ENCODE peak calls at places on chromosome 9, in six cellular contexts. X, T, H, Y, P and I are unnamed samples.

GRCh38 chr9:94806307-94806893 is 79.9 kb downstream of the AOPEP start:
- DNase-seq in H (no peak), X (no peak), Y (no peak), P (no peak), T (no peak), I (no peak)

GRCh38 chr9:4662989-4663792 is 1.1 kb downstream of the PLPP6 start:
- DNase-seq in X (no peak), Y (no peak), H (no peak), T (no peak), P (no peak), I (peak)

GRCh38 chr9:116163293-116164055 is 9.9 kb downstream of the PAPPA start:
- DNase-seq in P (no peak), X (no peak), H (no peak), Y (no peak), T (no peak), I (peak)

GRCh38 chr9:106423575-106423974 is 439.4 kb upstream of the ZNF462 start:
- DNase-seq in H (no peak), X (no peak), P (no peak), Y (no peak), T (no peak), I (no peak)

GRCh38 chr9:89919171-89919681 is 314.4 kb downstream of the GADD45G start:
- DNase-seq in P (peak), X (peak), T (peak), H (no peak), Y (no peak), I (peak)

GRCh38 chr9:4048441-4048840 is 251.4 kb downstream of the GLIS3 start:
- DNase-seq in P (no peak), X (no peak), Y (no peak), H (peak), T (no peak), I (no peak)

GRCh38 chr9:68797116-68797515 is 92.1 kb downstream of the PIP5K1B start:
- DNase-seq in P (no peak), X (no peak), Y (no peak), H (no peak), T (no peak), I (no peak)

GRCh38 chr9:135379540-135380267 is 99.9 kb upstream of the PPP1R26 start:
- DNase-seq in P (no peak), Y (no peak), T (no peak), X (no peak), H (peak), I (no peak)

GRCh38 chr9:86749530-86750275 is 197.6 kb downstream of the GAS1 start:
- DNase-seq in H (no peak), Y (no peak), P (no peak), X (no peak), T (no peak), I (peak)

GRCh38 chr9:93575706-93576295 is 583 bp upstream of the PHF2 start:
- DNase-seq in Y (no peak), T (peak), X (peak), H (peak), P (peak), I (peak)

GRCh38 chr9:112493738-112494137 is 7.1 kb downstream of the KIAA1958 start:
- DNase-seq in Y (no peak), H (no peak), P (peak), T (no peak), X (no peak), I (no peak)

GRCh38 chr9:72052122-72052521 is 8.3 kb downstream of the C9orf57 start:
- DNase-seq in H (no peak), P (no peak), X (no peak), T (no peak), Y (no peak), I (no peak)

GRCh38 chr9:24900179-24900578 is 354.5 kb upstream of the IZUMO3 start:
- DNase-seq in P (no peak), Y (no peak), H (no peak), T (no peak), X (no peak), I (no peak)

GRCh38 chr9:109310486-109310901 is 10.4 kb downstream of the EPB41L4B start:
- DNase-seq in P (no peak), X (no peak), T (no peak), Y (no peak), H (no peak), I (no peak)

GRCh38 chr9:94584555-94584954 is 9.1 kb downstream of the FBP2 start:
- DNase-seq in T (no peak), P (no peak), Y (no peak), H (no peak), X (no peak), I (no peak)

GRCh38 chr9:116232425-116233159 is 79.0 kb downstream of the PAPPA start:
- DNase-seq in T (no peak), Y (no peak), X (no peak), H (peak), P (no peak), I (no peak)

GRCh38 chr9:133276923-133277322 is 1.9 kb upstream of the ABO start:
- DNase-seq in H (no peak), P (no peak), X (no peak), T (no peak), Y (no peak), I (no peak)

GRCh38 chr9:109903515-109904138 is 123.6 kb downstream of the PALM2AKAP2 start:
- DNase-seq in X (peak), Y (no peak), H (peak), T (peak), P (peak), I (peak)

GRCh38 chr9:5712651-5713360 is 83.9 kb downstream of the RIC1 start:
- DNase-seq in T (no peak), X (no peak), Y (no peak), P (no peak), H (no peak), I (peak)

GRCh38 chr9:14910178-14910805 is at the start of gene FREM1:
- DNase-seq in T (no peak), X (peak), H (no peak), Y (no peak), P (no peak), I (peak)

GRCh38 chr9:18768951-18769622 is 263.9 kb downstream of the SAXO1 start:
- DNase-seq in Y (no peak), T (no peak), X (no peak), P (no peak), H (no peak), I (no peak)

GRCh38 chr9:78397045-78397843 is 100.3 kb downstream of the PSAT1 start:
- DNase-seq in P (no peak), T (no peak), X (no peak), Y (no peak), H (no peak), I (no peak)

GRCh38 chr9:92968081-92968480 is 20.8 kb downstream of the FGD3 start:
- DNase-seq in Y (no peak), X (no peak), P (no peak), H (no peak), T (no peak), I (no peak)

GRCh38 chr9:69253057-69253456 is 72.0 kb upstream of the ENTREP1 start:
- DNase-seq in Y (no peak), P (no peak), X (no peak), T (no peak), H (no peak), I (no peak)

GRCh38 chr9:88462191-88462590 is 72.8 kb upstream of the NXNL2 start:
- DNase-seq in H (no peak), P (no peak), T (no peak), X (no peak), Y (no peak), I (no peak)

GRCh38 chr9:13568446-13568845 is 289.0 kb upstream of the MPDZ start:
- DNase-seq in Y (no peak), P (no peak), T (no peak), H (no peak), X (no peak), I (no peak)

GRCh38 chr9:79667716-79668458 is 96.1 kb downstream of the TLE4 start:
- DNase-seq in H (no peak), Y (no peak), X (no peak), P (no peak), T (peak), I (no peak)

GRCh38 chr9:133768859-133769510 is 30.8 kb upstream of the SARDH start:
- DNase-seq in P (no peak), H (no peak), Y (no peak), T (peak), X (peak), I (peak)

GRCh38 chr9:132163876-132164603 is 2.2 kb downstream of the NTNG2 start:
- DNase-seq in T (no peak), P (no peak), H (no peak), X (no peak), Y (no peak), I (no peak)

GRCh38 chr9:4743131-4743875 is 2.3 kb upstream of the AK3 start:
- DNase-seq in T (no peak), X (no peak), P (no peak), Y (no peak), H (no peak), I (no peak)

DNA sequence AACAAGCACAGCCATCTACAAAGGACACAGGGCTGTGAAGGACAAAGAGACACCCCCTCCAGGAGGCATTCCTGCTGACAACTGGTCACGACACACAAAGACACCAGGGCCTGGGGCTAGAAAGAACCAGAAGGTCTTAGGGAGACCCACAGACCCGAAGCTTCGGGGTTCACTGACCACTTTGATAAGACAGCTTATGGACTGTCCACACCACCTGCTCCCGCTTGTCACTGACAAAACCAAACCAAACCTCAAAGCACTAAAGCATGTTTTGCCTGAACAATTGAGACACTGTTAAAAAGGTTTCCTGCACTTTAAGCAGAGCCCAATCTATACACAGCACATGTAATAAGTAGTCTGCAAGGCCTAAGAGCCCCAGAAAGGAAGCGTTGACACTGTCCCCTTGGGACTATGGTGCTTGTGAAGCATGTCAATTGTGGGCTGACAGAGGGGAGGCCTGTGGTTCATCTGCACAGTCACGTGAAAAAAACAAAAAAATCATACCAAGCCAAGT is 185.0 kb downstream of the GAPVD1 start:
- DNase-seq in T (no peak), H (no peak), P (no peak), Y (peak), X (no peak), I (no peak)
- TF ChIP-seq POLR2A in T (no peak), H (no peak), P (no peak), Y (no peak), X (no peak), I (no peak)

DNA sequence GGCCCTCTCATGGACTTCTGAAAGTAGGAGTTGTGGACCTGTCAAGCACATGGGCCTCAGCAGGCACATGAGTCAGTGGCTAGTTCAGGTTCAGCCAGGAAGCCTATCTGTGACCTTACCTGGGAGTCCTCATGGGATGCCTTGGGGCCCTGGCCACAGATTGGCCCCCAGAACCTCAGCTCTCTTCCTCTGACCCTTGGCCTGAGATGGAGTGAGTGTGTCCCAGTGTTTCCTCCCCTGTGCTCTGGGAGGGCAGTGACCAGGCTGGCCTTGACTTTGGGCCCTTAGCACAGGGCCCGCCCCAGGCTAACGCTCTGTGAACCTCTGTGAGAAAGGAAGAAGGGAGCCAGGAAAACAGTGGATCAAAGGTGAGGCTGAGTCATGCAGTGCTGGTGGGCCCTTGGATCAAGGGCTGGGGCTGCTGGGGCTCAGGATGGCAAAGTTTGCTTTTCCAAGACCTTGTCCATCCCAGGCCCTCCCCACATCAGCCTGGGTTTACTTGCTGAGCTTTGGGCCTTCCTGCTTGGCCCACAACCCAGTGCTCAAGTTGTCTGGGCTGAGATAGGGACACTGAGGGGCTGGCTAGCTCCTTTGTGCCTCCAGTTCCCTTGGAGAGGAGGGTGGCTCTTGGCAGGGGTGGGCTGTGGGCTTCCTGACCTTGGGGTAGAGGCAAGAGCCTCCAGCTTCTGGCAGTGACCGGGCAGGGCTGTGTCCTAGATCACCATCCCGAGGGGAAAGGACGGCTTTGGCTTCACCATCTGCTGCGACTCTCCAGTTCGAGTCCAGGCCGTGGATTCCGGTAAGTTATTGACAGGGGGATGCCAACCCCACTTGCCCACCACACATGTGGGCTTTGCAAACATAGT is 41.4 kb downstream of the RGS3 start:
- DNase-seq in X (no peak), P (no peak), H (no peak), Y (no peak), T (peak), I (no peak)
- TF ChIP-seq POLR2A in X (no peak), P (no peak), H (no peak), Y (no peak), T (peak), I (no peak)

GRCh38 chr9:127423591-127423933 is 620 bp upstream of the ZNF79 start:
- DNase-seq in Y (no peak), H (peak), X (no peak), T (no peak), P (no peak), I (no peak)

GRCh38 chr9:127422787-127423186 is 1.4 kb upstream of the ZNF79 start:
- DNase-seq in H (no peak), T (no peak), Y (no peak), P (no peak), X (no peak), I (no peak)

GRCh38 chr9:127422133-127422782 is 1.9 kb upstream of the ZNF79 start:
- DNase-seq in X (no peak), H (no peak), P (no peak), T (no peak), Y (no peak), I (peak)

GRCh38 chr9:127424669-127424986 is 446 bp downstream of the ZNF79 start:
- DNase-seq in Y (no peak), X (no peak), T (no peak), H (no peak), P (no peak), I (no peak)

DNA sequence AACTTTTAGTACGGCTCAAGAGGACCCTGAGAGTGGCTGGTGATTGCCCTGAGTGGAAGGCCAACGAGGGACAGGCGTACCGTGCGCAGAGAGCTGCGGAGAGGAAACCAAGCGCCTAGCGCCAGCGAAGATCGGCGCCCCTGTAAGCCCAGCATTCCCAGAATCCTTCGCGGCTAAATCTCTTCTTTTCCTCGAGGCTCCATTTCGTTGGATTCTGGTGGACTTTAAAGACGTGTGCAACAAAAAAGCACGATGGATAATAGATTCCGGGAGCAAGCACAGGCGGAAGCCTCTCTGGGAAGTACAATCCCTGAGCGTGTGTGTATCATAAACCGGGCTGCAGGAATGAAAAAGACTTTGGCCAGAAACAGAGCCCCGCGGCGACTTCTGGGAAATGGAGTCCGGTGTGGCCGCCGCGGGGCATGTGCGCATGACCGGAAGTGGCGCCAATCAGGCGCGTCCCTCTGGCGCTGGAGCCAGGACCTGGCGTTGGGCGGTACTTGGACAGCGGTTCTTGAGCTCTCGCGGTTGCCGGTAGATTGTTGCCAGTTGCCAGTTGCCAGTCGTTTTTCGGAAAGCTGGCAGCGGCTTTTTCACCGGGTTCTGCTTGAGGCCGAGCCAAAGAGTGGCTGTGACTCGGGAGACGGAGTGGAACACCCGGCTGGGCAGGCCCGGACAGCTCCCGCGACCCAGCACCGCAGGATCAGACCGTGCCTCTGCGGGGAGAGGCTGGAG is at the start of gene ZNF79:
- DNase-seq in Y (peak), P (peak), X (peak), H (peak), T (peak), I (peak)
- TF ChIP-seq POLR2A in Y (no peak), P (peak), X (peak), H (peak), T (peak), I (peak)

GRCh38 chr9:129176786-129177442 is 1.1 kb downstream of the IER5L start:
- DNase-seq in X (peak), Y (no peak), T (peak), H (no peak), P (peak), I (peak)
- TF ChIP-seq POLR2A in X (no peak), Y (no peak), T (no peak), H (no peak), P (peak), I (no peak)

GRCh38 chr9:115117999-115118470 is at the start of gene TNC:
- DNase-seq in T (peak), Y (no peak), P (peak), H (peak), X (peak), I (no peak)
- TF ChIP-seq POLR2A in T (no peak), Y (no peak), P (no peak), H (no peak), X (no peak), I (no peak)

GRCh38 chr9:35406183-35406959 is 83.5 kb upstream of the RUSC2 start:
- DNase-seq in H (no peak), T (no peak), X (peak), Y (no peak), P (no peak), I (peak)
- TF ChIP-seq POLR2A in H (no peak), T (no peak), X (peak), Y (no peak), P (no peak), I (no peak)

GRCh38 chr9:114339130-114339908 is 9.7 kb downstream of the ORM2 start:
- DNase-seq in X (peak), T (no peak), P (peak), Y (no peak), H (peak), I (peak)
- TF ChIP-seq POLR2A in X (no peak), T (no peak), P (no peak), Y (no peak), H (no peak), I (no peak)

GRCh38 chr9:136543830-136544548 is 1.9 kb downstream of the NOTCH1 start:
- DNase-seq in X (no peak), T (peak), H (no peak), Y (no peak), P (no peak), I (no peak)
- TF ChIP-seq POLR2A in X (no peak), T (no peak), H (no peak), Y (no peak), P (no peak), I (no peak)

DNA sequence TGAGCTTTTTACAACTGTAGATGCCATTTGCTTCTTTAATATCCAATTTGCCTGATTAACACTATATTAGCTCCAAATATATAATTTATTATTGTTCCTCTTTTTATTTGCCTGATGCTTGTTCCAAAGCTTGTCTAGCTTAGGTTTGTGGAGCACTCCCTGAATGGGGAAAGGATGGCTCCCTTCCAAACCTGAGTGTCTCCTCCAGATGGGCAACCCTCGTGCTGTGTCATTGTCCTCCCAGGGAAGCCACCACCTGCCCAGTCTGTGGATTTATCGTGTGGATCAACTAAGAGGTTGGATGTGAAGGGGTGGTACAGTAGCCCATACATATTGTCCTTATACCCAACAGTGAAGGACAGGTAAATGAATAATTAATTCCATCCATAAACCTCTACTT is 404.9 kb downstream of the CDK5RAP2 start:
- DNase-seq in X (no peak), T (no peak), Y (no peak), H (no peak), P (no peak), I (no peak)
- TF ChIP-seq POLR2A in X (no peak), T (no peak), Y (no peak), H (no peak), P (no peak), I (no peak)